ENCODE peak calls at places on chromosome 12, in nine cellular contexts. Q is upper lobe of right lung, X is transverse colon, V is suprapubic skin, G is ascending aorta, B is gastrocnemius medialis, N is vagina, Y is iPS DF 6.9, K is right cardiac atrium. D is an unnamed sample.

GRCh38 chr12:15726757-15727112 is 62.5 kb downstream of the EPS8 start:
- DNase-seq in Q (no peak), X (no peak), V (no peak), G (no peak), B (no peak), N (no peak), Y (no peak), K (no peak), D (no peak)

GRCh38 chr12:67559751-67560150 is 88.8 kb upstream of the DYRK2 start:
- DNase-seq in Q (no peak), X (no peak), V (no peak), G (no peak), B (no peak), N (no peak), Y (no peak), K (no peak), D (no peak)

GRCh38 chr12:24200013-24200412 is 250.5 kb upstream of the SOX5 start:
- DNase-seq in Q (no peak), X (no peak), V (no peak), G (no peak), B (no peak), N (no peak), Y (no peak), K (no peak), D (no peak)

GRCh38 chr12:93287152-93287551 is 90.6 kb upstream of the NUDT4 start:
- DNase-seq in Q (no peak), X (no peak), V (no peak), G (no peak), B (no peak), N (no peak), Y (no peak), K (no peak), D (no peak)

GRCh38 chr12:124694250-124694649 is 126.8 kb upstream of the NCOR2 start:
- DNase-seq in Q (no peak), X (no peak), V (no peak), G (no peak), B (no peak), N (no peak), Y (no peak), K (no peak), D (no peak)

GRCh38 chr12:74537126-74537706 is 419 bp upstream of the ATXN7L3B start:
- DNase-seq in Q (no peak), X (no peak), V (no peak), G (no peak), B (no peak), N (no peak), Y (no peak), K (no peak), D (no peak)

GRCh38 chr12:93098077-93098476 is 169.0 kb upstream of the EEA1 start:
- DNase-seq in Q (peak; percentile 65), X (peak; percentile 78), V (peak; percentile 68), G (peak; percentile 10), B (no peak), N (no peak), Y (no peak), K (peak; percentile 50), D (peak; percentile 13)

GRCh38 chr12:50066402-50066801 is 9.0 kb downstream of the ASIC1 start:
- DNase-seq in Q (no peak), X (peak; percentile 32), V (no peak), G (no peak), B (no peak), N (no peak), Y (no peak), K (no peak), D (no peak)

GRCh38 chr12:131222271-131223139 is 268.8 kb downstream of the ADGRD1 start:
- DNase-seq in Q (peak; percentile 59), X (no peak), V (peak; percentile 60), G (no peak), B (no peak), N (no peak), Y (no peak), K (no peak), D (no peak)

GRCh38 chr12:120138366-120138765 is 21.8 kb upstream of the RAB35 start:
- DNase-seq in Q (no peak), X (no peak), V (no peak), G (no peak), B (no peak), N (no peak), Y (no peak), K (no peak), D (no peak)

GRCh38 chr12:28130625-28131598 is 59.3 kb upstream of the CCDC91 start:
- DNase-seq in Q (no peak), X (no peak), V (no peak), G (peak; percentile 45), B (no peak), N (no peak), Y (no peak), K (peak; percentile 64), D (no peak)

GRCh38 chr12:63070709-63071108 is 80.3 kb downstream of the AVPR1A start:
- DNase-seq in Q (no peak), X (no peak), V (no peak), G (no peak), B (no peak), N (no peak), Y (no peak), K (no peak), D (no peak)

GRCh38 chr12:28017873-28018255 is 45.3 kb upstream of the PTHLH start:
- DNase-seq in Q (no peak), X (no peak), V (no peak), G (no peak), B (no peak), N (no peak), Y (no peak), K (no peak), D (no peak)

GRCh38 chr12:76244298-76244697 is 103.9 kb downstream of the BBS10 start:
- DNase-seq in Q (no peak), X (no peak), V (no peak), G (no peak), B (no peak), N (no peak), Y (no peak), K (no peak), D (no peak)

GRCh38 chr12:120892265-120892664 is 11.9 kb downstream of the SPPL3 start:
- DNase-seq in Q (no peak), X (no peak), V (no peak), G (no peak), B (no peak), N (no peak), Y (no peak), K (no peak), D (no peak)

GRCh38 chr12:109458771-109459208 is 18.3 kb downstream of the KCTD10 start:
- DNase-seq in Q (no peak), X (no peak), V (no peak), G (no peak), B (no peak), N (no peak), Y (no peak), K (no peak), D (no peak)

GRCh38 chr12:115306380-115306779 is 622.4 kb upstream of the TBX3 start:
- DNase-seq in Q (no peak), X (no peak), V (no peak), G (no peak), B (no peak), N (no peak), Y (no peak), K (no peak), D (no peak)

DNA sequence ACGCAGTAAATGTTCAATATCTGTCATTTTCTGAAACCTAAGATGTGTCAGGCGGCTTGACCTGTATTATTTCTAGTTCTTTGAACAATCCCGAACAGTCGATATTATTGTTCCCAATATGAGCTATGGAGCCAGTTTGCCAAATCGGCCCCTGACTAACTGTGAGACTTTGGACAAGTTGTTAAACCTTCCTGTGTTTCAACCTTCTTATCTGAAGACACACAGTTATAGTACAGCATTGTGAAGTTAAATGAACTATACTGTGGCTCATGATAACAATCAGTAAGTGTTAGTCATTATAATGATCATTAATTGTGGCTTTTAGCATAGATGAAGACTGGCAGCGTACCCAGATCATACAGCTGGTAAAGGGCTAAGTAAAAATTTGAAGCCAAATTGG is 23.4 kb downstream of the DDX47 start:
- DNase-seq in Q (no peak), X (no peak), V (no peak), G (no peak), B (no peak), N (no peak), Y (no peak), K (no peak), D (no peak)
- H3K4me3 ChIP-seq in Q (no peak overlapping the region), X (no peak overlapping the region), V (no peak overlapping the region), G (no peak overlapping the region), B (no peak overlapping the region), N (no peak overlapping the region), Y (no peak overlapping the region), K (no peak overlapping the region), D (no peak overlapping the region)

GRCh38 chr12:31206038-31206670 is 119.8 kb downstream of the SINHCAF start:
- DNase-seq in Q (no peak), X (no peak), V (no peak), G (no peak), B (no peak), N (no peak), Y (no peak), K (no peak), D (no peak)
- H3K27ac ChIP-seq in Q (no peak overlapping the region), X (no peak overlapping the region), V (no peak overlapping the region), G (no peak overlapping the region), B (no peak overlapping the region), N (no peak overlapping the region), Y (no peak overlapping the region), K (no peak overlapping the region), D (peak overlapping the region; percentile 4)

DNA sequence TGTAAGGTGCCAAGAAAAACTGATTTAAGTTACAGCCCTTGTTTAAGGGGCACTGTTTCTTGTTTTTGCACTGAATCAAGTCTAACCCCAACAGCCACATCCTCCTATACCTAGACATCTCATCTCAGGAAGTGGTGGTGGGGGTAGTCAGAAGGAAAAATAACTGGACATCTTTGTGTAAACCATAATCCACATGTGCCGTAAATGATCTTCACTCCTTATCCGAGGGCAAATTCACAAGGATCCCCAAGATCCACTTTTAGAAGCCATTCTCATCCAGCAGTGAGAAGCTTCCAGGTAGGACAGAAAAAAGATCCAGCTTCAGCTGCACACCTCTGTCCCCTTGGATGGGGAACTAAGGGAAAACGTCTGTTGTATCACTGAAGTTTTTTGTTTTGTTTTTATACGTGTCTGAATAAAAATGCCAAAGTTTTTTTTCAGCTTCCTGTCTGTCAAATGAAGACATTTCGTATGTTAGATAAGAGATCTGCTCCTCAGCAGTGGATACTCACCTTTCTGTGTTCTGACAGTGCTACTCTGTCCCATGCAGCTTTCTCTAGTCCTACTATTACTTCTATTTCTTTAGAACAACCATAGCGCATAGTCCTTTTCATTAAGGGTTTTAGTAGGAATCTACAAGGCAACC is 1.2 kb upstream of the PA2G4 start:
- DNase-seq in Q (no peak), X (no peak), V (no peak), G (no peak), B (no peak), N (no peak), Y (no peak), K (no peak), D (no peak)
- H3K4me3 ChIP-seq in Q (peak overlapping the region; percentile 83), X (no peak overlapping the region), V (peak overlapping the region; percentile 85), G (peak overlapping the region; percentile 88), B (peak overlapping the region; percentile 77), N (peak overlapping the region; percentile 97), Y (no peak overlapping the region), K (peak overlapping the region; percentile 83), D (peak overlapping the region; percentile 86)

GRCh38 chr12:59620326-59620725 is 24.5 kb downstream of the SLC16A7 start:
- DNase-seq in Q (no peak), X (no peak), V (no peak), G (no peak), B (no peak), N (no peak), Y (no peak), K (no peak), D (no peak)
- H3K27ac ChIP-seq in Q (no peak overlapping the region), X (no peak overlapping the region), V (no peak overlapping the region), G (no peak overlapping the region), B (no peak overlapping the region), N (no peak overlapping the region), Y (no peak overlapping the region), K (peak overlapping the region; percentile 78), D (no peak overlapping the region)